ENCODE peak calls at places on chromosomes 16 and 17, in nine cellular contexts. One of them, this sample, is unnamed.

GRCh38 chr17:10792156-10792555 is 11.7 kb downstream of the TMEM238L start:
- DNase-seq in fibroblast of the aortic adventitia: no peak
- DNase-seq in omental fat pad: no peak
- DNase-seq in B cell: no peak
- DNase-seq in endothelial cell: no peak
- DNase-seq in psoas muscle: no peak
- DNase-seq in heart right ventricle: no peak
- DNase-seq in endodermal cell: no peak
- DNase-seq in uterus: no peak
- DNase-seq in this sample: no peak

GRCh38 chr17:65783845-65784334 is 222.4 kb upstream of the AXIN2 start:
- DNase-seq in fibroblast of the aortic adventitia: peak
- DNase-seq in omental fat pad: no peak
- DNase-seq in B cell: no peak
- DNase-seq in endothelial cell: no peak
- DNase-seq in psoas muscle: no peak
- DNase-seq in heart right ventricle: no peak
- DNase-seq in endodermal cell: no peak
- DNase-seq in uterus: no peak
- DNase-seq in this sample: no peak

GRCh38 chr17:68398731-68399637 is 58.3 kb downstream of the WIPI1 start:
- DNase-seq in fibroblast of the aortic adventitia: peak
- DNase-seq in omental fat pad: no peak
- DNase-seq in B cell: peak
- DNase-seq in endothelial cell: peak
- DNase-seq in psoas muscle: peak
- DNase-seq in heart right ventricle: peak
- DNase-seq in endodermal cell: peak
- DNase-seq in uterus: peak
- DNase-seq in this sample: peak

GRCh38 chr17:13756763-13757162 is 155.0 kb upstream of the HS3ST3A1 start:
- DNase-seq in fibroblast of the aortic adventitia: no peak
- DNase-seq in omental fat pad: no peak
- DNase-seq in B cell: no peak
- DNase-seq in endothelial cell: no peak
- DNase-seq in psoas muscle: no peak
- DNase-seq in heart right ventricle: no peak
- DNase-seq in endodermal cell: peak
- DNase-seq in uterus: no peak
- DNase-seq in this sample: no peak

GRCh38 chr16:30185141-30185682 is 1.8 kb downstream of the CORO1A start:
- DNase-seq in fibroblast of the aortic adventitia: no peak
- DNase-seq in omental fat pad: no peak
- DNase-seq in B cell: no peak
- DNase-seq in endothelial cell: no peak
- DNase-seq in psoas muscle: peak
- DNase-seq in heart right ventricle: peak
- DNase-seq in endodermal cell: no peak
- DNase-seq in uterus: peak
- DNase-seq in this sample: peak

GRCh38 chr17:76075364-76076099 is 951 bp downstream of the GALR2 start:
- DNase-seq in fibroblast of the aortic adventitia: no peak
- DNase-seq in omental fat pad: no peak
- DNase-seq in B cell: peak
- DNase-seq in endothelial cell: peak
- DNase-seq in psoas muscle: no peak
- DNase-seq in heart right ventricle: no peak
- DNase-seq in endodermal cell: peak
- DNase-seq in uterus: no peak
- DNase-seq in this sample: no peak

GRCh38 chr16:8645141-8645521 is 23.6 kb downstream of the METTL22 start:
- DNase-seq in fibroblast of the aortic adventitia: no peak
- DNase-seq in omental fat pad: no peak
- DNase-seq in B cell: no peak
- DNase-seq in endothelial cell: no peak
- DNase-seq in psoas muscle: no peak
- DNase-seq in heart right ventricle: no peak
- DNase-seq in endodermal cell: no peak
- DNase-seq in uterus: no peak
- DNase-seq in this sample: no peak

GRCh38 chr17:40938981-40939380 is 1.5 kb upstream of the KRT23 start:
- DNase-seq in fibroblast of the aortic adventitia: peak
- DNase-seq in omental fat pad: no peak
- DNase-seq in B cell: no peak
- DNase-seq in endothelial cell: no peak
- DNase-seq in psoas muscle: no peak
- DNase-seq in heart right ventricle: no peak
- DNase-seq in endodermal cell: no peak
- DNase-seq in uterus: peak
- DNase-seq in this sample: no peak

GRCh38 chr17:49871211-49871610 is 23.3 kb upstream of the TAC4 start:
- DNase-seq in fibroblast of the aortic adventitia: no peak
- DNase-seq in omental fat pad: no peak
- DNase-seq in B cell: no peak
- DNase-seq in endothelial cell: no peak
- DNase-seq in psoas muscle: no peak
- DNase-seq in heart right ventricle: no peak
- DNase-seq in endodermal cell: no peak
- DNase-seq in uterus: no peak
- DNase-seq in this sample: no peak

GRCh38 chr17:53092072-53092471 is 730.7 kb upstream of the KIF2B start:
- DNase-seq in fibroblast of the aortic adventitia: no peak
- DNase-seq in omental fat pad: no peak
- DNase-seq in B cell: no peak
- DNase-seq in endothelial cell: no peak
- DNase-seq in psoas muscle: no peak
- DNase-seq in heart right ventricle: no peak
- DNase-seq in endodermal cell: no peak
- DNase-seq in uterus: no peak
- DNase-seq in this sample: no peak

GRCh38 chr16:89507219-89507833 is 877 bp upstream of the SPG7 start:
- DNase-seq in fibroblast of the aortic adventitia: no peak
- DNase-seq in omental fat pad: no peak
- DNase-seq in B cell: no peak
- DNase-seq in endothelial cell: peak
- DNase-seq in psoas muscle: no peak
- DNase-seq in heart right ventricle: no peak
- DNase-seq in endodermal cell: no peak
- DNase-seq in uterus: no peak
- DNase-seq in this sample: no peak

GRCh38 chr17:61007980-61008379 is 330.3 kb downstream of the BCAS3 start:
- DNase-seq in fibroblast of the aortic adventitia: no peak
- DNase-seq in omental fat pad: no peak
- DNase-seq in B cell: no peak
- DNase-seq in endothelial cell: no peak
- DNase-seq in psoas muscle: no peak
- DNase-seq in heart right ventricle: peak
- DNase-seq in endodermal cell: no peak
- DNase-seq in uterus: no peak
- DNase-seq in this sample: no peak

GRCh38 chr16:87956169-87956770 is 5.0 kb downstream of the BANP start:
- DNase-seq in fibroblast of the aortic adventitia: peak
- DNase-seq in omental fat pad: no peak
- DNase-seq in B cell: peak
- DNase-seq in endothelial cell: no peak
- DNase-seq in psoas muscle: no peak
- DNase-seq in heart right ventricle: peak
- DNase-seq in endodermal cell: peak
- DNase-seq in uterus: no peak
- DNase-seq in this sample: peak

GRCh38 chr17:49913226-49914095 is 55.5 kb upstream of the DLX4 start:
- DNase-seq in fibroblast of the aortic adventitia: peak
- DNase-seq in omental fat pad: no peak
- DNase-seq in B cell: no peak
- DNase-seq in endothelial cell: no peak
- DNase-seq in psoas muscle: no peak
- DNase-seq in heart right ventricle: no peak
- DNase-seq in endodermal cell: peak
- DNase-seq in uterus: no peak
- DNase-seq in this sample: no peak

GRCh38 chr17:49858796-49859195 is 10.9 kb upstream of the TAC4 start:
- DNase-seq in fibroblast of the aortic adventitia: no peak
- DNase-seq in omental fat pad: no peak
- DNase-seq in B cell: no peak
- DNase-seq in endothelial cell: no peak
- DNase-seq in psoas muscle: no peak
- DNase-seq in heart right ventricle: no peak
- DNase-seq in endodermal cell: no peak
- DNase-seq in uterus: no peak
- DNase-seq in this sample: no peak

GRCh38 chr17:73740370-73740769 is 96.1 kb upstream of the SDK2 start:
- DNase-seq in fibroblast of the aortic adventitia: no peak
- DNase-seq in omental fat pad: no peak
- DNase-seq in B cell: no peak
- DNase-seq in endothelial cell: no peak
- DNase-seq in psoas muscle: no peak
- DNase-seq in heart right ventricle: no peak
- DNase-seq in endodermal cell: no peak
- DNase-seq in uterus: no peak
- DNase-seq in this sample: no peak

DNA sequence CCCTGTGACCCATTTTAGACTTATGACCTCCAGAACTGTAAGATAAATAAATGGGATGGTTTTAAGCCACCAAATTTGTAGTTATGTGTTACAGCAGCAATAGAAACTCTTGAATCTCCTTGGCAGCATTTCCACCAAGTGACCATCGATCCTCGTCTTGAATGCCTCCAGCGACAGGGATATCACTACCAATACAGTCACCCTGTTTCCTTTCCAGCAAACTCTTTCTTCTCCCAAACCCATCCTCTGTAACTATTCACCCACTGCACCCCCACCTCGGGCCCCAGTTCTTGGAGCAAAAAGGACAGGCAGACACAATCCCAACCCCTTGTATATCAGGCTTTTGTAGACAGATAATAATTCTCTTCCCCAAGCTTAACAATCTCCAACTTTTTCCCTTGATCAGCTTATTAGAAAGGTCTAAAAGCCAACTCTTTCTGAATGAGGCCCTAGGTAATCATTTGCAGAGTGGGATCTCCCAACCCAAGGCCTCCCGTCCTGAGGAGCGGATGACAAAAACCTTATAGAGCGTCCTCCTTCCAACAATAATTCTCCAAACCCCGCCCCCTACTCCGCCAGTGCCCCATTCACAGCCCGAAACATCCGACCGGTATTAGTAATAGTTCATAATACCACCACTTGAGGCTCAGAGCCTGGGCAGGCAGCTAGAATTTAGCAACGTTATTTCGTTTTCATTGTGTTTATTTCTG is 14.7 kb upstream of the PLLP start:
- DNase-seq in fibroblast of the aortic adventitia: no peak
- DNase-seq in omental fat pad: peak
- DNase-seq in B cell: peak
- DNase-seq in endothelial cell: no peak
- DNase-seq in psoas muscle: peak
- DNase-seq in heart right ventricle: peak
- DNase-seq in endodermal cell: no peak
- DNase-seq in uterus: no peak
- DNase-seq in this sample: no peak
- TF ChIP-seq CTCF in fibroblast of the aortic adventitia: no peak
- TF ChIP-seq CTCF in omental fat pad: no peak
- TF ChIP-seq CTCF in B cell: peak
- TF ChIP-seq CTCF in endothelial cell: no peak
- TF ChIP-seq CTCF in psoas muscle: peak
- TF ChIP-seq CTCF in heart right ventricle: no peak
- TF ChIP-seq CTCF in endodermal cell: no peak
- TF ChIP-seq CTCF in uterus: no peak
- TF ChIP-seq CTCF in this sample: no peak

GRCh38 chr16:66408181-66409048 is 18.7 kb upstream of the BEAN1 start:
- DNase-seq in fibroblast of the aortic adventitia: peak
- DNase-seq in omental fat pad: no peak
- DNase-seq in B cell: no peak
- DNase-seq in endothelial cell: peak
- DNase-seq in psoas muscle: no peak
- DNase-seq in heart right ventricle: peak
- DNase-seq in endodermal cell: no peak
- DNase-seq in uterus: no peak
- DNase-seq in this sample: no peak
- TF ChIP-seq CTCF in fibroblast of the aortic adventitia: no peak
- TF ChIP-seq CTCF in omental fat pad: no peak
- TF ChIP-seq CTCF in B cell: no peak
- TF ChIP-seq CTCF in endothelial cell: no peak
- TF ChIP-seq CTCF in psoas muscle: no peak
- TF ChIP-seq CTCF in heart right ventricle: no peak
- TF ChIP-seq CTCF in endodermal cell: no peak
- TF ChIP-seq CTCF in uterus: no peak
- TF ChIP-seq CTCF in this sample: no peak

GRCh38 chr17:36851230-36851629 is 86.0 kb upstream of the LHX1 start:
- DNase-seq in fibroblast of the aortic adventitia: no peak
- DNase-seq in omental fat pad: no peak
- DNase-seq in B cell: no peak
- DNase-seq in endothelial cell: no peak
- DNase-seq in psoas muscle: no peak
- DNase-seq in heart right ventricle: no peak
- DNase-seq in endodermal cell: no peak
- DNase-seq in uterus: no peak
- DNase-seq in this sample: no peak

GRCh38 chr17:36848008-36848902 is 89.0 kb upstream of the LHX1 start:
- DNase-seq in fibroblast of the aortic adventitia: no peak
- DNase-seq in omental fat pad: no peak
- DNase-seq in B cell: no peak
- DNase-seq in endothelial cell: no peak
- DNase-seq in psoas muscle: no peak
- DNase-seq in heart right ventricle: no peak
- DNase-seq in endodermal cell: peak
- DNase-seq in uterus: no peak
- DNase-seq in this sample: no peak

GRCh38 chr17:36847293-36847645 is 90.0 kb upstream of the LHX1 start:
- DNase-seq in fibroblast of the aortic adventitia: no peak
- DNase-seq in omental fat pad: no peak
- DNase-seq in B cell: no peak
- DNase-seq in endothelial cell: no peak
- DNase-seq in psoas muscle: no peak
- DNase-seq in heart right ventricle: no peak
- DNase-seq in endodermal cell: peak
- DNase-seq in uterus: no peak
- DNase-seq in this sample: no peak

GRCh38 chr17:36850794-36851193 is 86.5 kb upstream of the LHX1 start:
- DNase-seq in fibroblast of the aortic adventitia: peak
- DNase-seq in omental fat pad: no peak
- DNase-seq in B cell: no peak
- DNase-seq in endothelial cell: no peak
- DNase-seq in psoas muscle: no peak
- DNase-seq in heart right ventricle: no peak
- DNase-seq in endodermal cell: peak
- DNase-seq in uterus: no peak
- DNase-seq in this sample: no peak

GRCh38 chr17:36849871-36850348 is 87.4 kb upstream of the LHX1 start:
- DNase-seq in fibroblast of the aortic adventitia: peak
- DNase-seq in omental fat pad: no peak
- DNase-seq in B cell: no peak
- DNase-seq in endothelial cell: peak
- DNase-seq in psoas muscle: no peak
- DNase-seq in heart right ventricle: no peak
- DNase-seq in endodermal cell: peak
- DNase-seq in uterus: no peak
- DNase-seq in this sample: no peak
- TF ChIP-seq CTCF in fibroblast of the aortic adventitia: peak
- TF ChIP-seq CTCF in omental fat pad: no peak
- TF ChIP-seq CTCF in B cell: no peak
- TF ChIP-seq CTCF in endothelial cell: no peak
- TF ChIP-seq CTCF in psoas muscle: no peak
- TF ChIP-seq CTCF in heart right ventricle: no peak
- TF ChIP-seq CTCF in endodermal cell: peak
- TF ChIP-seq CTCF in uterus: no peak
- TF ChIP-seq CTCF in this sample: no peak

GRCh38 chr17:82350182-82351030 is 8.6 kb upstream of the TEX19 start:
- DNase-seq in fibroblast of the aortic adventitia: no peak
- DNase-seq in omental fat pad: no peak
- DNase-seq in B cell: no peak
- DNase-seq in endothelial cell: no peak
- DNase-seq in psoas muscle: no peak
- DNase-seq in heart right ventricle: no peak
- DNase-seq in endodermal cell: peak
- DNase-seq in uterus: no peak
- DNase-seq in this sample: peak
- TF ChIP-seq CTCF in fibroblast of the aortic adventitia: no peak
- TF ChIP-seq CTCF in omental fat pad: no peak
- TF ChIP-seq CTCF in B cell: peak
- TF ChIP-seq CTCF in endothelial cell: no peak
- TF ChIP-seq CTCF in psoas muscle: no peak
- TF ChIP-seq CTCF in heart right ventricle: peak
- TF ChIP-seq CTCF in endodermal cell: peak
- TF ChIP-seq CTCF in uterus: no peak
- TF ChIP-seq CTCF in this sample: no peak

This sample was measured in natural killer cell.